ENCODE peak calls at places on chromosomes 12 and 14, in seven cellular contexts. D is cardiac fibroblast; E is neuronal stem cell; P is DMS153; W is effector memory CD8-positive, alpha-beta T cell; S is DMS53; Q is NCI-H460. T is an unnamed sample.

GRCh38 chr14:33580221-33580749 is 370.6 kb downstream of the EGLN3 start:
- DNase-seq in D (no peak), E (no peak), P (no peak), W (no peak), S (no peak), Q (no peak), T (no peak)

GRCh38 chr12:51458635-51459034 is 34.0 kb downstream of the SLC4A8 start:
- DNase-seq in D (no peak), E (no peak), P (no peak), W (no peak), S (no peak), Q (no peak), T (no peak)

GRCh38 chr12:1912580-1913376 is 5.7 kb downstream of the CACNA2D4 start:
- DNase-seq in D (no peak), E (no peak), P (no peak), W (no peak), S (no peak), Q (no peak), T (no peak)

GRCh38 chr14:25461780-25462179 is 411.8 kb upstream of the STXBP6 start:
- DNase-seq in D (no peak), E (no peak), P (no peak), W (no peak), S (no peak), Q (no peak), T (no peak)

GRCh38 chr12:22800332-22800731 is 175.4 kb downstream of the ETNK1 start:
- DNase-seq in D (no peak), E (no peak), P (no peak), W (no peak), S (no peak), Q (no peak), T (no peak)

GRCh38 chr12:106149096-106149784 is 10.5 kb upstream of the NUAK1 start:
- DNase-seq in D (peak; percentile 46), E (no peak), P (no peak), W (no peak), S (peak; percentile 51), Q (peak; percentile 41), T (peak; percentile 50)

GRCh38 chr14:90522585-90523191 is 125.9 kb downstream of the CALM1 start:
- DNase-seq in D (peak; percentile 65), E (no peak), P (peak; percentile 89), W (no peak), S (peak; percentile 91), Q (no peak), T (no peak)

GRCh38 chr14:49160983-49161382 is 425.2 kb downstream of the RPS29 start:
- DNase-seq in D (no peak), E (no peak), P (no peak), W (no peak), S (no peak), Q (no peak), T (no peak)

GRCh38 chr12:91007531-91008290 is 2.9 kb upstream of the EPYC start:
- DNase-seq in D (no peak), E (no peak), P (no peak), W (no peak), S (no peak), Q (no peak), T (no peak)

GRCh38 chr12:124746649-124747425 is 116.8 kb downstream of the SCARB1 start:
- DNase-seq in D (no peak), E (no peak), P (no peak), W (no peak), S (no peak), Q (no peak), T (no peak)

GRCh38 chr12:52149182-52149641 is 42.6 kb downstream of the KRT80 start:
- DNase-seq in D (no peak), E (no peak), P (no peak), W (no peak), S (no peak), Q (no peak), T (no peak)

GRCh38 chr14:68551045-68551683 is 241.7 kb downstream of the ZFP36L1 start:
- DNase-seq in D (peak; percentile 28), E (no peak), P (no peak), W (no peak), S (no peak), Q (no peak), T (no peak)

GRCh38 chr12:115450710-115451109 is 766.7 kb upstream of the TBX3 start:
- DNase-seq in D (no peak), E (no peak), P (no peak), W (no peak), S (no peak), Q (no peak), T (no peak)

GRCh38 chr14:68345738-68346137 is 447.1 kb downstream of the ZFP36L1 start:
- DNase-seq in D (no peak), E (no peak), P (no peak), W (no peak), S (no peak), Q (no peak), T (no peak)

GRCh38 chr12:106084759-106085158 is 54.0 kb downstream of the NUAK1 start:
- DNase-seq in D (no peak), E (no peak), P (no peak), W (no peak), S (no peak), Q (no peak), T (no peak)

GRCh38 chr14:76502219-76502618 is 126.3 kb downstream of the ESRRB start:
- DNase-seq in D (no peak), E (no peak), P (no peak), W (no peak), S (no peak), Q (no peak), T (no peak)

GRCh38 chr14:103522028-103522581 is 525 bp downstream of the CKB start:
- DNase-seq in D (no peak), E (no peak), P (no peak), W (no peak), S (peak; percentile 56), Q (no peak), T (no peak)

GRCh38 chr12:71746983-71747611 is 7.6 kb upstream of the RAB21 start:
- DNase-seq in D (peak; percentile 81), E (no peak), P (peak; percentile 55), W (peak; percentile 52), S (peak; percentile 89), Q (peak; percentile 66), T (peak; percentile 73)

GRCh38 chr12:124921200-124922008 is 7.0 kb upstream of the UBC start:
- DNase-seq in D (peak; percentile 71), E (no peak), P (no peak), W (peak; percentile 59), S (no peak), Q (peak; percentile 67), T (peak; percentile 88)

GRCh38 chr12:51371295-51371953 is 19.8 kb downstream of the GALNT6 start:
- DNase-seq in D (peak; percentile 96), E (peak; percentile 86), P (no peak), W (no peak), S (peak; percentile 79), Q (peak; percentile 60), T (peak; percentile 83)

GRCh38 chr14:68691031-68691864 is 101.6 kb downstream of the ZFP36L1 start:
- DNase-seq in D (no peak), E (peak; percentile 79), P (no peak), W (no peak), S (no peak), Q (no peak), T (no peak)